ENCODE peak calls at places on chromosomes 12 and 14, in five cellular contexts. S is kidney, K is IMR-90, J is Karpas-422, H is neural progenitor cell. Z is an unnamed sample.
A peak's percentile ranks its signal among the peaks of the same experiment; 100 is the strongest.

GRCh38 chr12:13404631-13405473 is 208.3 kb downstream of the EMP1 start:
- DNase-seq in S (no peak), K (no peak), J (no peak), H (no peak), Z (no peak)

GRCh38 chr12:9344540-9344939 is 136.3 kb upstream of the PZP start:
- DNase-seq in S (no peak), K (no peak), J (no peak), H (no peak), Z (no peak)

GRCh38 chr14:50320279-50320678 is 8.2 kb downstream of the DMAC2L start:
- DNase-seq in S (no peak), K (peak; percentile 82), J (peak; percentile 64), H (no peak), Z (no peak)

GRCh38 chr12:50006754-50007442 is 18.4 kb downstream of the RACGAP1 start:
- DNase-seq in S (no peak), K (peak; percentile 49), J (no peak), H (no peak), Z (no peak)

GRCh38 chr12:51883998-51884675 is 3.8 kb upstream of the ANKRD33 start:
- DNase-seq in S (no peak), K (no peak), J (no peak), H (no peak), Z (no peak)

GRCh38 chr14:94550041-94550440 is 11.2 kb upstream of the SERPINA4 start:
- DNase-seq in S (no peak), K (no peak), J (no peak), H (peak; percentile 42), Z (no peak)

GRCh38 chr12:11648514-11649412 is 711 bp upstream of the ETV6 start:
- DNase-seq in S (peak; percentile 88), K (peak; percentile 82), J (peak; percentile 86), H (peak; percentile 93), Z (peak; percentile 80)

GRCh38 chr14:105738638-105739037 is 212.3 kb downstream of the TMEM121 start:
- DNase-seq in S (peak; percentile 51), K (no peak), J (peak; percentile 47), H (no peak), Z (no peak)

GRCh38 chr14:86777950-86778602 is 1214.9 kb downstream of the GALC start:
- DNase-seq in S (no peak), K (peak; percentile 89), J (no peak), H (no peak), Z (no peak)

GRCh38 chr12:47112679-47113078 is 32.9 kb upstream of the AMIGO2 start:
- DNase-seq in S (no peak), K (no peak), J (no peak), H (no peak), Z (no peak)

GRCh38 chr14:96285667-96286066 is 29.7 kb downstream of the BDKRB1 start:
- DNase-seq in S (no peak), K (peak; percentile 91), J (no peak), H (no peak), Z (no peak)

GRCh38 chr14:101253948-101254347 is 307.3 kb upstream of the DIO3 start:
- DNase-seq in S (no peak), K (no peak), J (no peak), H (no peak), Z (no peak)

GRCh38 chr14:57295261-57295660 is 26.5 kb downstream of the AP5M1 start:
- DNase-seq in S (no peak), K (no peak), J (no peak), H (no peak), Z (no peak)

GRCh38 chr14:94019329-94019728 is 6.8 kb upstream of the OTUB2 start:
- DNase-seq in S (no peak), K (no peak), J (no peak), H (no peak), Z (no peak)

GRCh38 chr14:28083456-28083855 is 683.1 kb upstream of the FOXG1 start:
- DNase-seq in S (no peak), K (no peak), J (no peak), H (peak; percentile 4), Z (no peak)

GRCh38 chr12:497501-498160 is 37.9 kb downstream of the B4GALNT3 start:
- DNase-seq in S (no peak), K (no peak), J (no peak), H (peak; percentile 80), Z (no peak)

GRCh38 chr14:68172216-68172615 is 352.6 kb downstream of the RAD51B start:
- DNase-seq in S (no peak), K (no peak), J (no peak), H (no peak), Z (no peak)

GRCh38 chr12:118746176-118746575 is 235.2 kb upstream of the SRRM4 start:
- DNase-seq in S (no peak), K (no peak), J (no peak), H (no peak), Z (no peak)

GRCh38 chr12:6478406-6478805 is 7.9 kb upstream of the VAMP1 start:
- DNase-seq in S (no peak), K (no peak), J (no peak), H (no peak), Z (no peak)

GRCh38 chr12:12896261-12896660 is 4.9 kb downstream of the GPRC5A start:
- DNase-seq in S (no peak), K (peak; percentile 84), J (no peak), H (no peak), Z (no peak)

GRCh38 chr12:92503977-92504966 is 198.5 kb upstream of the PLEKHG7 start:
- DNase-seq in S (no peak), K (no peak), J (no peak), H (peak; percentile 67), Z (no peak)

GRCh38 chr14:52902971-52903385 is 47.9 kb downstream of the FERMT2 start:
- DNase-seq in S (no peak), K (peak; percentile 57), J (no peak), H (no peak), Z (no peak)

GRCh38 chr12:63928305-63928704 is 83.8 kb downstream of the SRGAP1 start:
- DNase-seq in S (no peak), K (no peak), J (no peak), H (no peak), Z (no peak)
- H3K9ac ChIP-seq in S (no peak overlapping the region), K (no peak overlapping the region), J (no peak overlapping the region), H (no peak overlapping the region), Z (no peak overlapping the region)

GRCh38 chr14:64682173-64682710 is 22.0 kb upstream of the PLEKHG3 start:
- DNase-seq in S (peak; percentile 95), K (peak; percentile 38), J (no peak), H (no peak), Z (no peak)

GRCh38 chr14:64680675-64681060 is 23.6 kb upstream of the PLEKHG3 start:
- DNase-seq in S (no peak), K (no peak), J (no peak), H (no peak), Z (no peak)

GRCh38 chr14:64684091-64684490 is 20.1 kb upstream of the PLEKHG3 start:
- DNase-seq in S (no peak), K (peak; percentile 73), J (no peak), H (no peak), Z (no peak)

GRCh38 chr14:64683264-64683663 is 21.0 kb upstream of the PLEKHG3 start:
- DNase-seq in S (peak; percentile 85), K (no peak), J (no peak), H (peak; percentile 34), Z (no peak)

DNA sequence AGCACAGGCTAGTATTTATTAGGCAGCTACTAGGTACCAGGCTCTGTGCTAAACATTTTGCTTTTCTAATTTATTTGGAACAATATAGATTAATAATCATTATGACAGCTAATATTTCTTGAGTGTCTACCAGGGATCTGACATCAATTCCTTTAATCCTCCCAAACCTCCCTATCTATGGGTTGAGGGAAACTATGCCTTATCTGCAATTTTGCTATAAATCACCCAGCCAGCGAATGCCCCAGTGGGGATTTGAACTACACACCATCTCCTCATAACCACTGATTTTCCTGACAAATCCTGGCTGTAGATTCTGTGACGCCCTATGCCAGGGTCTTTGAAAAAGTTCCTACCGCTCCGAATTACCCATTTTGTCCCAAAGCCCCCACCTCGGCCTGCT is 21.4 kb upstream of the PLEKHG3 start:
- DNase-seq in S (no peak), K (no peak), J (no peak), H (no peak), Z (no peak)
- H3K9ac ChIP-seq in S (peak overlapping the region; percentile 60), K (no peak overlapping the region), J (no peak overlapping the region), H (no peak overlapping the region), Z (no peak overlapping the region)

DNA sequence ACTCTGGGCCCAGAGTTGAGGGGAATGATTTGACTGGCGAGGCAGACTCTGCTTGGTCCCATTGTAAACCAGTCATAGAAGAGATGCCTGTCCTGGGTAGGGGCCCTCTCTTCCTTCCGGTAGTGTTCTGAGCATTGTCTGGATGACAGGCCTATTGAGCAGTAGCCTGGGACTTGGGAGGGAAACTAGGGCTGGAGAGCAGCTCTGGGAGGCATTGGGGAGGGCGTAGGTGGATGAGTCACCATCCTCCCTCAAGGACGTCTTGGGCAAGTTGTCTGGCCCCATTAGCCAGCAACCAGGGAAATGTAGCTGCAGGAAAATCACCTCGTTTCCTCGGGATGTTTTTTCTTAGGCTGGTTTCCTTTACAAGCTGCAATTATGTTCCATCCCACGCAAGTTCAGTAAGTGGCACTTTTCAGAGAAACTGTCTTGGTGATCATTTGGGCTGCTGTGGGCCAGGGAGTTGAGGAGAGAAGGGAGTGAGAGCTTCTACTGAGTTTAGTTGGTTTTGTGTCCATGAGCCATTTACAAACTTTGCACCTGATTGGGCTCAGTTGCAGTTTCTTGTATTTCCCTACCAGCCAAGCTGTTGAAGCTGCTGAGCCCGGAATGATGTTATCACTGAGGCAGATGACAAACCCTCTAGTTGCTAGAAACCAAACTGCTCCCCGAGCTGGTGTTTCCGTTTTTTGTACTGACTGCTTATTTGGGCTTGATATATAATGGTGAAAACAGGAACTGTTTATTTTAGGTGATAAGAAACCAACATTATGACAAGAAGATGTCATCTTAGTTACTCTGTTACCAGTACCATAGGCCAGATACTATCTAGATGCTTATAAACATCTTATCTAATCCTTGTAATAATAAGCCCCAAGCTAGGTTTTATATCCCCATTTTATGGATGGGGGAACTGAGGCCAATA is 147.6 kb downstream of the CHST11 start:
- DNase-seq in S (peak; percentile 89), K (peak; percentile 96), J (no peak), H (no peak), Z (no peak)
- H3K9ac ChIP-seq in S (no peak overlapping the region), K (no peak overlapping the region), J (no peak overlapping the region), H (no peak overlapping the region), Z (no peak overlapping the region)

DNA sequence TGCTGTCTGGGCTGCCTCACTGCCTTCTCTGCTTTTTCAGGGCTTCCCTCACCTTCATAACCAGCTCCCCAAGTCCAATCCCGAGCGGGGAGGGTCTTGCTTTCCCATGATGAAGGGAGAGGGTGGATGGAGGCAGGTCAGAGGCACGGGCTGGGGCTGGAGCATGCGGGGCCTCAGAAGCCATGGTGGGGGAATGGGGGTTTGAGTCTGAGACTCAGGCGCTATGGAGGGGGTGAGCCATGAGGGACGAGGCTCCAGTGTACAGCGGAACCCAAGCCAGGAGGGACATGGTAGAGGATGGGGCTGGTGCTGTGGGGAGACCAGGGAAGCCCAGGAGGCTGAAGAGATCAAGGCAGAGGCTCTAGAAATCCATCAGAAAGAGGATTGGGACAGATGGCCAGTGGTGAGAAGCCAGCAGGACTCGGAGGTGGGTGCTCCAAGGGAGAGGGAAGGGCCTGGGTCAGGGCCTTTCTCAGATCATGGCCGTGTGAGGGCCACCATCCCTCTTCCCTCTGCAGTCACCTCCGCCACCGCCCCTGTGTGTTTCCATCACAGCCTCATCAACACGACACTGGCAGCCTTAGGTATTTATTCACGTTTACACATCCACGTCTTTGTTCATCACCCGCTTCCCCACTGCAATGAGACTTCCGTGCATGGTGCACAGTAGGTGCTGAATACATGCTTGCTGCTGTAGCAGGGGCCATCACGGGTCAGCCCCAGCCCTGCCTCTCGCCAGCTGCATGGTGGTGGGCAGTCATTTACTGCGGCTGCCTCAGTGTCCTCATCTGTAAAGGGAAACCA is 144.7 kb downstream of the ADGRD1 start:
- DNase-seq in S (peak; percentile 71), K (no peak), J (no peak), H (no peak), Z (no peak)
- H3K9ac ChIP-seq in S (no peak overlapping the region), K (no peak overlapping the region), J (no peak overlapping the region), H (no peak overlapping the region), Z (no peak overlapping the region)

GRCh38 chr12:96236221-96236822 is 42.1 kb downstream of the ELK3 start:
- DNase-seq in S (no peak), K (peak; percentile 51), J (no peak), H (no peak), Z (peak; percentile 62)
- H3K9ac ChIP-seq in S (no peak overlapping the region), K (no peak overlapping the region), J (no peak overlapping the region), H (no peak overlapping the region), Z (no peak overlapping the region)

Z was measured in DND-41.